ENCODE peak calls at places on chromosomes 13 and 19, in five cellular contexts. One of them, this sample, is unnamed. For H3K4me1 and H3K9me3, the result is how much of the 10 kb centered on the place peaks cover.

GRCh38 chr19:35228177-35228930 is at the start of gene FAM187B:
- DNase-seq in colonic mucosa: no peak
- DNase-seq in H9: no peak
- DNase-seq in OCI-LY7: no peak
- DNase-seq in CD8-positive, alpha-beta T cell: no peak
- DNase-seq in this sample: no peak

GRCh38 chr13:102267191-102267590 is 134.7 kb downstream of the FGF14 start:
- DNase-seq in colonic mucosa: no peak
- DNase-seq in CD8-positive, alpha-beta T cell: no peak
- DNase-seq in H9: no peak
- DNase-seq in OCI-LY7: no peak
- DNase-seq in this sample: no peak

GRCh38 chr19:38402967-38403674 is at the start of gene FAM98C:
- DNase-seq in H9: peak
- DNase-seq in colonic mucosa: peak
- DNase-seq in OCI-LY7: peak
- DNase-seq in CD8-positive, alpha-beta T cell: peak
- DNase-seq in this sample: peak

GRCh38 chr19:55590621-55591020 is 8.7 kb downstream of the FIZ1 start:
- DNase-seq in OCI-LY7: peak
- DNase-seq in H9: peak
- DNase-seq in colonic mucosa: peak
- DNase-seq in CD8-positive, alpha-beta T cell: no peak
- DNase-seq in this sample: no peak

GRCh38 chr13:102556806-102557205 is 40.0 kb upstream of the TPP2 start:
- DNase-seq in OCI-LY7: no peak
- DNase-seq in CD8-positive, alpha-beta T cell: no peak
- DNase-seq in colonic mucosa: no peak
- DNase-seq in H9: no peak
- DNase-seq in this sample: no peak

GRCh38 chr13:106432636-106433035 is 102.8 kb downstream of the EFNB2 start:
- DNase-seq in H9: no peak
- DNase-seq in colonic mucosa: no peak
- DNase-seq in CD8-positive, alpha-beta T cell: no peak
- DNase-seq in OCI-LY7: no peak
- DNase-seq in this sample: no peak

GRCh38 chr19:43470288-43470687 is 4.9 kb upstream of the LYPD3 start:
- DNase-seq in H9: no peak
- DNase-seq in CD8-positive, alpha-beta T cell: peak
- DNase-seq in colonic mucosa: no peak
- DNase-seq in OCI-LY7: no peak
- DNase-seq in this sample: peak

GRCh38 chr19:54179921-54180452 is 7.0 kb upstream of the TMC4 start:
- DNase-seq in H9: peak
- DNase-seq in colonic mucosa: peak
- DNase-seq in CD8-positive, alpha-beta T cell: no peak
- DNase-seq in OCI-LY7: peak
- DNase-seq in this sample: no peak

GRCh38 chr19:58474291-58474996 is 1.7 kb upstream of the ZNF446 start:
- DNase-seq in CD8-positive, alpha-beta T cell: no peak
- DNase-seq in colonic mucosa: no peak
- DNase-seq in OCI-LY7: no peak
- DNase-seq in H9: no peak
- DNase-seq in this sample: no peak

GRCh38 chr13:33633701-33634525 is 184.0 kb upstream of the RFC3 start:
- DNase-seq in CD8-positive, alpha-beta T cell: no peak
- DNase-seq in OCI-LY7: no peak
- DNase-seq in H9: no peak
- DNase-seq in colonic mucosa: no peak
- DNase-seq in this sample: no peak

GRCh38 chr13:74466015-74466414 is 331.8 kb upstream of the KLF12 start:
- DNase-seq in CD8-positive, alpha-beta T cell: no peak
- DNase-seq in H9: no peak
- DNase-seq in OCI-LY7: no peak
- DNase-seq in colonic mucosa: no peak
- DNase-seq in this sample: no peak

GRCh38 chr13:109871018-109871370 is 84.6 kb upstream of the IRS2 start:
- DNase-seq in OCI-LY7: no peak
- DNase-seq in colonic mucosa: no peak
- DNase-seq in CD8-positive, alpha-beta T cell: no peak
- DNase-seq in H9: no peak
- DNase-seq in this sample: no peak

GRCh38 chr19:38304352-38304865 is 358 bp downstream of the C19orf33 start:
- DNase-seq in OCI-LY7: no peak
- DNase-seq in H9: no peak
- DNase-seq in CD8-positive, alpha-beta T cell: no peak
- DNase-seq in colonic mucosa: no peak
- DNase-seq in this sample: no peak

GRCh38 chr19:9885077-9885552 is 50.0 kb downstream of the PIN1 start:
- DNase-seq in H9: no peak
- DNase-seq in OCI-LY7: no peak
- DNase-seq in CD8-positive, alpha-beta T cell: no peak
- DNase-seq in colonic mucosa: no peak
- DNase-seq in this sample: no peak

GRCh38 chr19:40717325-40717879 is 490 bp downstream of the ITPKC start:
- DNase-seq in H9: no peak
- DNase-seq in colonic mucosa: peak
- DNase-seq in OCI-LY7: no peak
- DNase-seq in CD8-positive, alpha-beta T cell: no peak
- DNase-seq in this sample: no peak

GRCh38 chr13:79457948-79458347 is 23.0 kb upstream of the NDFIP2 start:
- DNase-seq in CD8-positive, alpha-beta T cell: no peak
- DNase-seq in OCI-LY7: no peak
- DNase-seq in colonic mucosa: no peak
- DNase-seq in H9: no peak
- DNase-seq in this sample: no peak

GRCh38 chr13:107716741-107717140 is 498.6 kb downstream of the LIG4 start:
- DNase-seq in H9: no peak
- DNase-seq in OCI-LY7: no peak
- DNase-seq in colonic mucosa: no peak
- DNase-seq in CD8-positive, alpha-beta T cell: no peak
- DNase-seq in this sample: no peak

GRCh38 chr13:25811506-25811905 is 240.3 kb downstream of the SHISA2 start:
- DNase-seq in CD8-positive, alpha-beta T cell: no peak
- DNase-seq in colonic mucosa: no peak
- DNase-seq in OCI-LY7: no peak
- DNase-seq in H9: no peak
- DNase-seq in this sample: no peak

GRCh38 chr19:13212759-13213330 is 62.6 kb downstream of the IER2 start:
- DNase-seq in OCI-LY7: peak
- DNase-seq in CD8-positive, alpha-beta T cell: peak
- DNase-seq in H9: peak
- DNase-seq in colonic mucosa: peak
- DNase-seq in this sample: peak

GRCh38 chr13:29621401-29621800 is 25.9 kb upstream of the SLC7A1 start:
- DNase-seq in H9: no peak
- DNase-seq in OCI-LY7: no peak
- DNase-seq in colonic mucosa: no peak
- DNase-seq in CD8-positive, alpha-beta T cell: no peak
- DNase-seq in this sample: no peak

GRCh38 chr13:68467160-68467559 is 1237.0 kb upstream of the PCDH9 start:
- DNase-seq in H9: no peak
- DNase-seq in OCI-LY7: no peak
- DNase-seq in CD8-positive, alpha-beta T cell: no peak
- DNase-seq in colonic mucosa: no peak
- DNase-seq in this sample: no peak

GRCh38 chr13:101757446-101758039 is 305.1 kb downstream of the ITGBL1 start:
- DNase-seq in CD8-positive, alpha-beta T cell: no peak
- DNase-seq in OCI-LY7: peak
- DNase-seq in H9: no peak
- DNase-seq in colonic mucosa: no peak
- DNase-seq in this sample: peak

GRCh38 chr13:78060966-78061365 is 142.3 kb upstream of the EDNRB start:
- DNase-seq in H9: peak
- DNase-seq in CD8-positive, alpha-beta T cell: no peak
- DNase-seq in colonic mucosa: peak
- DNase-seq in OCI-LY7: no peak
- DNase-seq in this sample: no peak

GRCh38 chr13:25752957-25753540 is 298.8 kb downstream of the SHISA2 start:
- DNase-seq in colonic mucosa: peak
- DNase-seq in H9: no peak
- DNase-seq in CD8-positive, alpha-beta T cell: no peak
- DNase-seq in OCI-LY7: no peak
- DNase-seq in this sample: no peak

GRCh38 chr19:14369399-14370168 is 11.7 kb upstream of the ADGRE5 start:
- DNase-seq in OCI-LY7: no peak
- DNase-seq in colonic mucosa: no peak
- DNase-seq in CD8-positive, alpha-beta T cell: peak
- DNase-seq in H9: no peak
- DNase-seq in this sample: peak

GRCh38 chr13:29918845-29919244 is 68.4 kb upstream of the UBL3 start:
- DNase-seq in H9: no peak
- DNase-seq in OCI-LY7: no peak
- DNase-seq in CD8-positive, alpha-beta T cell: no peak
- DNase-seq in colonic mucosa: no peak
- DNase-seq in this sample: no peak

GRCh38 chr13:99398071-99398470 is 90.9 kb upstream of the GPR183 start:
- DNase-seq in CD8-positive, alpha-beta T cell: no peak
- DNase-seq in OCI-LY7: no peak
- DNase-seq in H9: no peak
- DNase-seq in colonic mucosa: no peak
- DNase-seq in this sample: no peak

GRCh38 chr13:99396446-99396845 is 89.2 kb upstream of the GPR183 start:
- DNase-seq in OCI-LY7: no peak
- DNase-seq in colonic mucosa: no peak
- DNase-seq in CD8-positive, alpha-beta T cell: no peak
- DNase-seq in H9: no peak
- DNase-seq in this sample: no peak

GRCh38 chr13:99395436-99395835 is 88.2 kb upstream of the GPR183 start:
- DNase-seq in CD8-positive, alpha-beta T cell: no peak
- DNase-seq in colonic mucosa: no peak
- DNase-seq in OCI-LY7: no peak
- DNase-seq in H9: no peak
- DNase-seq in this sample: no peak

GRCh38 chr13:99399623-99399974 is 92.4 kb upstream of the GPR183 start:
- DNase-seq in OCI-LY7: no peak
- DNase-seq in colonic mucosa: no peak
- DNase-seq in CD8-positive, alpha-beta T cell: no peak
- DNase-seq in H9: no peak
- DNase-seq in this sample: no peak

GRCh38 chr13:99398916-99399622 is 91.9 kb upstream of the GPR183 start:
- DNase-seq in colonic mucosa: no peak
- DNase-seq in CD8-positive, alpha-beta T cell: no peak
- DNase-seq in OCI-LY7: no peak
- DNase-seq in H9: no peak
- DNase-seq in this sample: no peak
- H3K4me1 ChIP-seq in colonic mucosa: under half
- H3K4me1 ChIP-seq in CD8-positive, alpha-beta T cell: under half
- H3K4me1 ChIP-seq in OCI-LY7: under half
- H3K4me1 ChIP-seq in H9: under half
- H3K4me1 ChIP-seq in this sample: under half

DNA sequence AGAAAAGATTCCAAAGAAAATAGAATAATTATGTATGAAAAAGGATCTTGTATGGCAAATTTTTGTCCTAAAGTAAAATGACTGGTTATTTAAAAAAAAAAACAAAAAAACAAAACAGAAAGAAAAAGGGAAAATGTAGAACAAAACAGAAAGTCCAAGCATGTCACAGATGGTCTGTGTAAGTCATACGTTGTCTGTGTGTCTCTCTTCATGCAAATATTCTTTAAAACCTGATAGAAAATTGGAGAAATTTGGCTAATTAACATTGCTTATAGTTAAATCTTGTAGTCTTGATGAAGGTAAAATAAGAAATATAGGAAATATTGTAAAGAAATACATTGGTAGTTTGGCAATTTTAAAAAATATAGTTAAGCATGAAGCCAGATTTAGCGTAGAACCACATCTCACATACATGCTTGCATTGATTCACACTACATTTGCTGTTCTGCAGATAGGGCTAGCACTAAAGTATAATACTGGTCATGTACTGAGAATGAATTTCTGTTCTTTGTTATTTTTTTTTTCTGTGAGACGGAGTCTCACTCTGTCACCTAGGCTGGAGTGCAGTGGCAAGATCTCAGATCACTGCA is 58.4 kb downstream of the SPRYD7 start:
- DNase-seq in CD8-positive, alpha-beta T cell: no peak
- DNase-seq in OCI-LY7: peak
- DNase-seq in colonic mucosa: no peak
- DNase-seq in H9: no peak
- DNase-seq in this sample: no peak
- H3K9me3 ChIP-seq in CD8-positive, alpha-beta T cell: under half
- H3K9me3 ChIP-seq in OCI-LY7: under half
- H3K9me3 ChIP-seq in colonic mucosa: under half
- H3K9me3 ChIP-seq in H9: under half
- H3K9me3 ChIP-seq in this sample: under half

DNA sequence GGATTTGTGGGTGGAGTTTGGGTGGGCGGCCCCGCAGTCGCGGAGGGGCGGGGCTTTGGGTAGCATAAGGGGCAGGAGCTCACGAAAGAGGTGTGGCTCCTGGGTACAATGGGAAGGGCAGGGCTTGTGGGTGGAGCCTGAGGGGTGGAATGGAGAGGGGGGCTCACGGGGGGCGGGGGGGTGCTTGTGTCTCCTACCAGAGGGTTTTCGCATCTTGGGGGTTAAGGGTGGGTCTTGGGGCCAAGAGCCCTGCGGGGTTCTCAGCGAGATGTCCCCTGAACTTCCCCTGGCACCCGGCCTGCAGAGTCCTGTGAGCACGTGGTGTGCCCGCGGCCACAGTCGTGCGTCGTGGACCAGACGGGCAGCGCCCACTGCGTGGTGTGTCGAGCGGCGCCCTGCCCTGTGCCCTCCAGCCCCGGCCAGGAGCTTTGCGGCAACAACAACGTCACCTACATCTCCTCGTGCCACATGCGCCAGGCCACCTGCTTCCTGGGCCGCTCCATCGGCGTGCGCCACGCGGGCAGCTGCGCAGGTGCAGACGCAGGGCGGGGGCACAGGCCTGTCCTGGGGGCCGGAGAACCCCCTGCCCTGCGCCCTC is 4.9 kb downstream of the FSTL3 start:
- DNase-seq in colonic mucosa: no peak
- DNase-seq in CD8-positive, alpha-beta T cell: peak
- DNase-seq in OCI-LY7: peak
- DNase-seq in H9: no peak
- DNase-seq in this sample: peak
- H3K4me1 ChIP-seq in colonic mucosa: under half
- H3K4me1 ChIP-seq in CD8-positive, alpha-beta T cell: under half
- H3K4me1 ChIP-seq in OCI-LY7: under half
- H3K4me1 ChIP-seq in H9: under half
- H3K4me1 ChIP-seq in this sample: under half

DNA sequence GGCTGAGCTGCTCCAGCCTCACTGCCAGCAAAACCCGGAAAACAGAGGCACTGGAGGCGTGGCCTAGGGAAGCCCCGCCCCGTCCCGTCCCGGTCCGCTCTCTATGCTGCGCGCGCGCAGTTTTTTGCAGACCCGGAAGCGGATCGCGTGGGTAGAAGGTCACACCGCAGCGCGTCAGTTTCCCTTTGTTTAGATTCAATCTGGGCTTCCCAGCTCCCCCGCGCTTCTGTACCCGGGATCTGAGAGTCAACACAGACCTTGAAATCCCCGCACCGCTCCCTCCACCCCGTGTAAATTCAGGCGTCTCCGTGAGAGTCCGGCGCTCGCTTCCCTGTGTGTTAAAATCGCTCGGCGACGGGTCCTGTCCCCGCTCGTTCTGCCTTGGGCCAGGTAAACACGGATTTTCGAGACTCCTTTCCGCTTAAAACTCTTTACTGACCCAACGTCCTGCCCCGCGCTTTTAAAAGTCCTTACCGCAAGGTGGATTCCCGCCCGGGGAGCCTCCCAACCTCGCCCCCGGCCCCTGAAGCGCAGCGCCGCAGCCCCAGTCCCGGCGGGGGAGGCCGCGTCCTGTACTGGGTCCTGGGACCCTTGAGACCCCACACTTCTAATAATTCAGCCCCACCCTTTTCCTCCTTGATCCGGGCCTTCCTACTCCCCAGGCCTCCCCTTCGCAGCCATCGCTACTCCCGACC is at the start of gene ZNF610:
- DNase-seq in colonic mucosa: peak
- DNase-seq in CD8-positive, alpha-beta T cell: peak
- DNase-seq in OCI-LY7: peak
- DNase-seq in H9: peak
- DNase-seq in this sample: peak
- H3K9me3 ChIP-seq in colonic mucosa: under half
- H3K9me3 ChIP-seq in CD8-positive, alpha-beta T cell: under half
- H3K9me3 ChIP-seq in OCI-LY7: under half
- H3K9me3 ChIP-seq in H9: under half
- H3K9me3 ChIP-seq in this sample: under half

This sample was measured in CD4-positive, alpha-beta memory T cell.